ENCODE peak calls at places on chromosomes 6 and 20, in four cellular contexts. R is kidney epithelial cell, U is mesendoderm, Y is globus pallidus. G is an unnamed sample.

GRCh38 chr6:96521267-96521624 is 360 bp upstream of the UFL1 start:
- DNase-seq in R (no peak), U (no peak), Y (no peak), G (no peak)

GRCh38 chr6:36067374-36068011 is 39.9 kb downstream of the MAPK14 start:
- DNase-seq in R (no peak), U (no peak), Y (no peak), G (no peak)

GRCh38 chr6:134529921-134530320 is 212.0 kb upstream of the SGK1 start:
- DNase-seq in R (no peak), U (no peak), Y (no peak), G (peak; percentile 54)

GRCh38 chr6:30842754-30843610 is 41.3 kb upstream of the DDR1 start:
- DNase-seq in R (no peak), U (no peak), Y (no peak), G (peak; percentile 70)

GRCh38 chr6:90227693-90228092 is 69.0 kb downstream of the BACH2 start:
- DNase-seq in R (no peak), U (no peak), Y (no peak), G (no peak)

GRCh38 chr20:46621492-46621891 is 29.8 kb downstream of the SLC13A3 start:
- DNase-seq in R (no peak), U (no peak), Y (no peak), G (no peak)

GRCh38 chr6:106520711-106521367 is 108.5 kb downstream of the RTN4IP1 start:
- DNase-seq in R (no peak), U (no peak), Y (no peak), G (no peak)

GRCh38 chr20:34907616-34908469 is 31.4 kb downstream of the ACSS2 start:
- DNase-seq in R (peak; percentile 79), U (no peak), Y (peak; percentile 11), G (peak; percentile 90)

GRCh38 chr6:43807228-43808061 is 37.4 kb downstream of the VEGFA start:
- DNase-seq in R (no peak), U (no peak), Y (no peak), G (no peak)

GRCh38 chr20:4711511-4711910 is 10.2 kb upstream of the PRND start:
- DNase-seq in R (no peak), U (no peak), Y (no peak), G (no peak)

GRCh38 chr20:47784599-47785320 is 521 bp downstream of the SULF2 start:
- DNase-seq in R (no peak), U (peak; percentile 74), Y (no peak), G (peak; percentile 49)

GRCh38 chr6:36216559-36216958 is 20.0 kb downstream of the BRPF3 start:
- DNase-seq in R (no peak), U (no peak), Y (no peak), G (no peak)

GRCh38 chr20:51958099-51958498 is 155.8 kb upstream of the SALL4 start:
- DNase-seq in R (no peak), U (no peak), Y (no peak), G (no peak)

GRCh38 chr20:1500496-1500895 is 9.3 kb upstream of the SIRPB2 start:
- DNase-seq in R (no peak), U (peak; percentile 89), Y (no peak), G (no peak)

GRCh38 chr20:62664316-62664971 is 22.1 kb downstream of the SLCO4A1 start:
- DNase-seq in R (no peak), U (no peak), Y (no peak), G (no peak)

GRCh38 chr6:138410972-138411667 is 7.1 kb downstream of the HEBP2 start:
- DNase-seq in R (peak; percentile 56), U (no peak), Y (no peak), G (no peak)

GRCh38 chr20:37245671-37246237 is 15.9 kb downstream of the GHRH start:
- DNase-seq in R (no peak), U (no peak), Y (no peak), G (no peak)

G was measured in T47D.